ENCODE peak calls at places on chromosome 1, in seven cellular contexts. P is endothelial cell of umbilical vein, M is IMR-90, C is esophagus squamous epithelium, S is adrenal gland, O is sigmoid colon, G is suprapubic skin. J is an unnamed sample. For H3K4me1, the result is how much of the 10 kb centered on the place peaks cover.

GRCh38 chr1:52686830-52687229 is 11.3 kb downstream of the COA7 start:
- DNase-seq in C (no peak), P (no peak), O (no peak), S (no peak), G (no peak), M (no peak), J (no peak)

GRCh38 chr1:1784933-1785332 is 6.7 kb upstream of the NADK start:
- DNase-seq in M (no peak), S (no peak), C (no peak), P (no peak), O (no peak), G (no peak), J (no peak)

GRCh38 chr1:100354971-100355394 is 2.7 kb downstream of the CDC14A start:
- DNase-seq in C (no peak), O (no peak), S (no peak), G (no peak), M (peak), P (peak), J (peak)

GRCh38 chr1:43947061-43947889 is 525 bp downstream of the IPO13 start:
- DNase-seq in O (no peak), G (no peak), C (peak), S (no peak), M (no peak), P (no peak), J (no peak)

GRCh38 chr1:151611288-151611790 is 511 bp upstream of the SNX27 start:
- DNase-seq in O (peak), C (no peak), P (no peak), G (no peak), S (peak), M (peak), J (no peak)

GRCh38 chr1:224450956-224451350 is 16.4 kb upstream of the WDR26 start:
- DNase-seq in G (no peak), O (no peak), C (no peak), P (no peak), S (no peak), M (no peak), J (no peak)

GRCh38 chr1:48571303-48571987 is 99.4 kb upstream of the SPATA6 start:
- DNase-seq in G (no peak), P (no peak), O (no peak), M (no peak), S (no peak), C (no peak), J (no peak)

GRCh38 chr1:161933592-161934277 is 89.9 kb downstream of the OLFML2B start:
- DNase-seq in M (no peak), S (no peak), C (no peak), O (no peak), G (no peak), P (no peak), J (no peak)

GRCh38 chr1:170367615-170368014 is 164.4 kb upstream of the GORAB start:
- DNase-seq in C (no peak), P (no peak), S (no peak), M (no peak), O (no peak), G (no peak), J (no peak)

GRCh38 chr1:21296509-21297354 is 6.5 kb upstream of the ECE1 start:
- DNase-seq in M (no peak), O (no peak), G (no peak), P (no peak), S (peak), C (no peak), J (no peak)

GRCh38 chr1:181347495-181348390 is 135.6 kb upstream of the CACNA1E start:
- DNase-seq in C (no peak), S (no peak), P (no peak), O (no peak), M (no peak), G (no peak), J (no peak)

GRCh38 chr1:60960846-60961542 is 121.4 kb upstream of the NFIA start:
- DNase-seq in O (no peak), P (peak), C (no peak), M (no peak), S (no peak), G (no peak), J (no peak)

GRCh38 chr1:53258216-53258615 is 19.9 kb upstream of the MAGOH start:
- DNase-seq in O (no peak), C (no peak), M (no peak), G (no peak), S (no peak), P (no peak), J (no peak)

GRCh38 chr1:30194046-30194619 is 529.3 kb downstream of the MATN1 start:
- DNase-seq in M (no peak), G (peak), C (no peak), P (no peak), O (no peak), S (no peak), J (no peak)

GRCh38 chr1:8870605-8871538 is 7.6 kb downstream of the ENO1 start:
- DNase-seq in M (no peak), P (peak), G (no peak), S (no peak), C (no peak), O (no peak), J (no peak)

GRCh38 chr1:229271448-229272120 is 673 bp downstream of the RAB4A start:
- DNase-seq in M (peak), C (no peak), P (peak), O (no peak), G (no peak), S (no peak), J (no peak)

GRCh38 chr1:234206651-234207284 is 166.5 kb upstream of the COA6 start:
- DNase-seq in M (peak), O (no peak), P (no peak), S (peak), C (no peak), G (no peak), J (no peak)

GRCh38 chr1:219965950-219966349 is 37.6 kb upstream of the SLC30A10 start:
- DNase-seq in G (no peak), M (no peak), S (no peak), O (no peak), P (no peak), C (no peak), J (no peak)

GRCh38 chr1:84944767-84945486 is 51.9 kb upstream of the LPAR3 start:
- DNase-seq in P (peak), C (no peak), G (no peak), O (peak), M (peak), S (peak), J (peak)

GRCh38 chr1:64038965-64039926 is 164.2 kb upstream of the UBE2U start:
- DNase-seq in S (peak), M (peak), O (peak), P (peak), G (no peak), C (no peak), J (no peak)

GRCh38 chr1:24717867-24718650 is 27.2 kb upstream of the CLIC4 start:
- DNase-seq in C (no peak), P (no peak), S (no peak), G (no peak), O (no peak), M (no peak), J (no peak)

GRCh38 chr1:7468248-7468647 is 302.8 kb upstream of the VAMP3 start:
- DNase-seq in C (no peak), O (no peak), P (no peak), M (no peak), G (no peak), S (no peak), J (no peak)

GRCh38 chr1:206469933-206470691 is at the start of gene IKBKE:
- DNase-seq in P (peak), G (no peak), O (peak), S (peak), M (peak), C (no peak), J (peak)

GRCh38 chr1:97632075-97632474 is 288.8 kb downstream of the DPYD start:
- DNase-seq in C (no peak), M (peak), P (peak), O (no peak), G (no peak), S (no peak), J (no peak)

GRCh38 chr1:63143482-63143881 is 178.9 kb upstream of the FOXD3 start:
- DNase-seq in O (no peak), C (no peak), G (no peak), S (no peak), P (no peak), M (no peak), J (no peak)

GRCh38 chr1:107877749-107878148 is 87.2 kb downstream of the VAV3 start:
- DNase-seq in P (no peak), M (no peak), S (no peak), O (no peak), C (no peak), G (no peak), J (no peak)

GRCh38 chr1:77889671-77890070 is 1.2 kb downstream of the NEXN start:
- DNase-seq in M (peak), P (peak), S (no peak), O (no peak), C (no peak), G (no peak), J (no peak)

GRCh38 chr1:10693497-10694273 is 102.8 kb downstream of the CASZ1 start:
- DNase-seq in C (no peak), M (no peak), O (no peak), G (no peak), P (peak), S (peak), J (peak)

GRCh38 chr1:10692401-10693021 is 103.9 kb downstream of the CASZ1 start:
- DNase-seq in M (no peak), O (no peak), P (no peak), G (no peak), C (no peak), S (no peak), J (peak)

GRCh38 chr1:10691740-10692125 is 104.7 kb downstream of the CASZ1 start:
- DNase-seq in P (no peak), S (no peak), G (no peak), C (no peak), M (no peak), O (no peak), J (no peak)

GRCh38 chr1:10694274-10694632 is 102.2 kb downstream of the CASZ1 start:
- DNase-seq in C (no peak), G (no peak), S (no peak), O (no peak), M (no peak), P (peak), J (no peak)

GRCh38 chr1:10693152-10693496 is 103.3 kb downstream of the CASZ1 start:
- DNase-seq in O (no peak), M (no peak), S (no peak), C (no peak), P (no peak), G (no peak), J (no peak)
- TF ChIP-seq POLR2A in O (no peak), M (no peak), S (no peak), C (no peak), P (no peak), G (no peak), J (no peak)

DNA sequence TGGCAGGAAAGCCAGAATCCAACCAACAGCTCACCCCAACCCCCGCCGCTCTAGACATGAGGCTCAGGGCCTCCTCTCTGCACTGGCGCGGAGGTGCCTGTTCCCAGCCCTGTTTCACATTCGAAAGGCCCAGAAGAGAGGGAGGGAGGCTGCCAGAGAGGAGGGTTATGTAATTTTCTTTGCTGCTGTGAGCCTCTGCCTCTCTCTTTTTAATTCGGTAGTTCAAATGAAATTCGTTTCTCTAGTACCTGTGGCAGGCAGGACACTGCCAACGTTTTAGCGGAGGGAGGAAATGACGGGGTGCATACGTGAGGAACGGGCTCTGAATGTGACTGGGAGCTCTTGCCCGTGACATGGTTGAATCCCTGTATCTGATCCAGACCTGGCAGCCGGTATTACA is 9.4 kb downstream of the PRDM16 start:
- DNase-seq in C (no peak), S (no peak), O (no peak), P (no peak), G (no peak), M (no peak), J (peak)
- H3K4me1 ChIP-seq in C (under half), S (under half), O (under half), P (under half), G (under half), M (under half), J (half or more)

DNA sequence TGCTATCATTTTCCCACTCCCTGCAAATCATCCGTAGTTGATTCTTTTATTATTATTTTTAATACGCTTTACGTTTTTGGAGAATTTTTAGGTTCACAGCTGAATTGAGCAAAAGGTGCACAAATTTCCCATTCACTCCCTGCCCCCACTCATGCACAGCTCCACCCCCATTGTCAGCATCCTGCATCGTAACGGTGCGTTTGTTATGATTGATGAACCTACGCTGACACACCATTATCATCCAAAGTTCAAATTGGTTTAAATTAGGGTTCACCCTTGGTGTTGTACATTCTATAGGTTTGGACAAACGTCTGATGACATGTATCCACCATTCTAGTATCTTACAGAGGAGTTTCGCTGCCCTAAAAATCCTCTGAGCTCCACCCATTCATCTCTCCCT is 44.5 kb downstream of the EDARADD start:
- DNase-seq in P (no peak), M (no peak), O (no peak), C (no peak), S (no peak), G (no peak), J (no peak)
- TF ChIP-seq CTCF in P (no peak), M (no peak), O (no peak), C (no peak), S (no peak), G (no peak), J (no peak)

DNA sequence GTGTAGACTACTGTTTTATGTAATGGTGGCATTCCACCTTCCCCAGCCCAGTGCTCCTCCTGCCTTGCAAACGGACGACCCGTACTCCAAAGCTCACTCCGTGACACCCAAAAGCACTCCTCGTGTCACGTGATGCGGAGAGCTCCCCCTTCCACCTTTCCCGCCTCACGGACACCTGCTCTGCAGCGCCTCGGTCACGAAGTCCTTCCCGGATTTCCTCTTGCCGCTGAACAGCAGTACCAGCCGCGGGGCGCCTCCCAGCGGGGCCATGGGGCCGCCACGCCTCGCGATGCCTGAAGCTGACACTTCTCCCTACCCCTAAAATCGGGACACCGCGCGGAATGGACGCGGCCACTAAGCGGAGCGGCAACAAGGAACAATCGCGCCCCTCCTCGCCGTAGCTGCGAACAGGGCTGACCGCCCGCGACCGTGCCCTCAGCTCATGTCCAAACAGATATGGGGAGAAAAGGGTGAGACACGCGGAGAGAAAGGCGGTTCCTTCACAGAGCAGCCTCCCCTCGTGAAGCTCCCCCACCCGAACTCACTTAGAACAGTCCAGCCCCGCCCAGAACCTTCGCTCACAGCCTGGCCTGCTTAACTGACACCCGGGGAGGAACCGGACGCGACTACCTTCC is at the start of gene PMVK:
- DNase-seq in M (peak), G (peak), O (peak), P (peak), S (peak), C (peak), J (peak)
- TF ChIP-seq POLR2A in M (peak), G (peak), O (peak), P (peak), S (peak), C (peak), J (no peak)

DNA sequence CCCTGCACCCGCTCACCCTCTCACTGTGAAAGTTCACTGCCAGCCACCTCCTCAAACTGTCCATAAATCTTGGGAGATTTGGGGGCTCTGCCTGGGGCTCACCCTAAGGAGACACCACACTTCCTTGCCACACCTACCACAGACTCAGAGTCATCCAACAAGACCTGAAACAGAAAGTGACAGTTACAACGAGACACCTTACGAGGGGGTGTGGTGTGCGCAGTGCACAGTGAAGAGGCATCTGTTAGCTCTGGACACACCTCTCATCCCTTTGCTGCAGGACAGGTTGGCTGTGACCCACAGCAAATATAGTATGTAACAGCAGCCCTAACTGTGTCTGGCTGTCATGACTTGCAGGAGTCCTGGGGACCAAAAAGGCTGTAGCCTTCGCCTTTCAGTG is 190.2 kb downstream of the NR5A2 start:
- DNase-seq in G (no peak), O (no peak), P (no peak), M (no peak), S (no peak), C (no peak), J (no peak)
- H3K4me1 ChIP-seq in G (under half), O (under half), P (under half), M (under half), S (under half), C (under half), J (under half)

GRCh38 chr1:154405762-154406571 is 824 bp downstream of the IL6R start:
- DNase-seq in P (peak), O (peak), S (peak), C (no peak), G (peak), M (peak), J (peak)
- TF ChIP-seq CTCF in P (peak), O (peak), S (peak), C (peak), G (no peak), M (peak), J (no peak)

J was measured in thyroid gland.